ENCODE peak calls at places on chromosomes 12 and 14, in nine cellular contexts. D, H, V, K, P, I, Y, T and B are unnamed samples.
A peak's percentile ranks its signal among the peaks of the same experiment; 100 is the strongest.

GRCh38 chr12:80936642-80937390 is 918 bp downstream of the LIN7A start:
- DNase-seq in D (no peak), H (no peak), V (no peak), K (no peak), P (no peak), I (peak; percentile 77), Y (peak; percentile 32), T (peak; percentile 41), B (no peak)

GRCh38 chr12:74602881-74603523 is 65.4 kb downstream of the ATXN7L3B start:
- DNase-seq in D (no peak), H (no peak), V (no peak), K (no peak), P (no peak), I (no peak), Y (no peak), T (no peak), B (no peak)

GRCh38 chr14:33545696-33546095 is 405.2 kb downstream of the EGLN3 start:
- DNase-seq in D (no peak), H (no peak), V (no peak), K (no peak), P (no peak), I (no peak), Y (no peak), T (no peak), B (no peak)

GRCh38 chr12:64618953-64619590 is 8.8 kb downstream of the RASSF3 start:
- DNase-seq in D (peak; percentile 46), H (no peak), V (no peak), K (no peak), P (no peak), I (no peak), Y (no peak), T (no peak), B (no peak)

GRCh38 chr12:101608301-101609133 is 13.7 kb downstream of the MYBPC1 start:
- DNase-seq in D (no peak), H (no peak), V (peak; percentile 29), K (no peak), P (no peak), I (no peak), Y (no peak), T (no peak), B (no peak)

GRCh38 chr14:75861161-75861621 is 120.6 kb downstream of the TGFB3 start:
- DNase-seq in D (no peak), H (no peak), V (no peak), K (peak; percentile 76), P (no peak), I (no peak), Y (no peak), T (no peak), B (no peak)

GRCh38 chr12:5083955-5084849 is 40.5 kb downstream of the KCNA5 start:
- DNase-seq in D (peak; percentile 39), H (peak; percentile 10), V (no peak), K (no peak), P (no peak), I (no peak), Y (no peak), T (peak; percentile 66), B (no peak)

GRCh38 chr12:132489078-132489601 is 811 bp upstream of the FBRSL1 start:
- DNase-seq in D (peak; percentile 53), H (no peak), V (no peak), K (no peak), P (peak; percentile 61), I (no peak), Y (no peak), T (no peak), B (peak; percentile 68)

GRCh38 chr14:23122086-23122485 is 3.0 kb upstream of the CEBPE start:
- DNase-seq in D (no peak), H (no peak), V (no peak), K (no peak), P (no peak), I (no peak), Y (no peak), T (no peak), B (no peak)